ENCODE peak calls at places on chromosomes 12 and 14, in five cellular contexts. V is omental fat pad, P is coronary artery, S is thoracic aorta, H is hepatocyte. Q is an unnamed sample.

GRCh38 chr14:69953266-69953905 is 74.2 kb downstream of the SMOC1 start:
- DNase-seq in V (no peak), P (no peak), S (no peak), H (no peak), Q (no peak)

GRCh38 chr14:70987042-70987441 is 79.8 kb downstream of the PCNX1 start:
- DNase-seq in V (no peak), P (no peak), S (no peak), H (no peak), Q (no peak)

GRCh38 chr12:129226005-129226404 is 372.7 kb downstream of the GLT1D1 start:
- DNase-seq in V (no peak), P (no peak), S (no peak), H (no peak), Q (no peak)

GRCh38 chr12:51307655-51308593 is 16.1 kb downstream of the BIN2 start:
- DNase-seq in V (no peak), P (no peak), S (no peak), H (peak; percentile 64), Q (no peak)

GRCh38 chr12:13194462-13195110 is 1.9 kb upstream of the EMP1 start:
- DNase-seq in V (no peak), P (no peak), S (no peak), H (peak; percentile 72), Q (no peak)

GRCh38 chr12:100229876-100230275 is 29.3 kb downstream of the ACTR6 start:
- DNase-seq in V (no peak), P (no peak), S (no peak), H (peak; percentile 17), Q (no peak)

GRCh38 chr12:62588916-62589315 is 122.3 kb downstream of the MON2 start:
- DNase-seq in V (no peak), P (no peak), S (no peak), H (no peak), Q (no peak)

GRCh38 chr12:13164859-13165577 is 31.5 kb upstream of the EMP1 start:
- DNase-seq in V (no peak), P (no peak), S (no peak), H (no peak), Q (no peak)

GRCh38 chr12:1825382-1826102 is 5.2 kb downstream of the LRTM2 start:
- DNase-seq in V (no peak), P (no peak), S (no peak), H (no peak), Q (no peak)

GRCh38 chr14:61965030-61965745 is 203.0 kb downstream of the SNAPC1 start:
- DNase-seq in V (no peak), P (no peak), S (no peak), H (peak; percentile 8), Q (no peak)

GRCh38 chr12:59937148-59937547 is 341.3 kb downstream of the SLC16A7 start:
- DNase-seq in V (no peak), P (no peak), S (no peak), H (no peak), Q (no peak)

GRCh38 chr12:68253504-68253903 is at the start of gene IL22:
- DNase-seq in V (no peak), P (no peak), S (no peak), H (no peak), Q (no peak)

GRCh38 chr12:53295070-53295890 is at the start of gene PFDN5:
- DNase-seq in V (peak; percentile 59), P (peak; percentile 90), S (peak; percentile 51), H (peak; percentile 93), Q (peak; percentile 75)

GRCh38 chr14:33475623-33476022 is 475.3 kb downstream of the EGLN3 start:
- DNase-seq in V (no peak), P (no peak), S (no peak), H (peak; percentile 44), Q (no peak)
- TF ChIP-seq CTCF in V (no peak), P (no peak), S (no peak), H (peak; percentile 41), Q (no peak)

GRCh38 chr12:32483993-32484392 is 84.6 kb downstream of the FGD4 start:
- DNase-seq in V (no peak), P (no peak), S (no peak), H (no peak), Q (no peak)

GRCh38 chr12:32486158-32486557 is 86.8 kb downstream of the FGD4 start:
- DNase-seq in V (no peak), P (no peak), S (no peak), H (no peak), Q (no peak)

GRCh38 chr12:32488132-32488531 is 88.8 kb downstream of the FGD4 start:
- DNase-seq in V (no peak), P (no peak), S (no peak), H (no peak), Q (no peak)

GRCh38 chr12:32482226-32482625 is 82.9 kb downstream of the FGD4 start:
- DNase-seq in V (no peak), P (no peak), S (no peak), H (no peak), Q (no peak)

DNA sequence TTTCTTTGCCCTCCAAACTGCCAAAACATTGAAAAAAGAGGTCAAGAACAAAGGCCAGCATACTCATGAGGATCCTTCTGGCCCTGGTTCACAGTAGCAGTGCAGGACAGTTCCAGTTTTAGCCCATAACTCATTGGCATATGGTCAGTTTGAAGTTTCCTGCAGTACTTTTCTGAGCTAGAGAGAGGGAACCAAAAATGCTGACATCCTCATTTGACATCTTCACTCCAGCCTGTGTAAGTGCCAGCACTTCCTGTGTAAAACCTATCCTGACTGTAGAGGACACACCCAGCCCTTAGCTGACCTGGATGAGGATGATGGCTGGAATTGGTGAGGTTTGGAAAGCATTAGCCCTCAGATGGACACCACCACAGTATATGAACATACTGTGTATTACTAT is 84.1 kb downstream of the FGD4 start:
- DNase-seq in V (no peak), P (no peak), S (no peak), H (no peak), Q (no peak)
- TF ChIP-seq CTCF in V (no peak), P (no peak), S (no peak), H (no peak), Q (no peak)

GRCh38 chr12:88144037-88144436 is 1.9 kb downstream of the TMTC3 start:
- DNase-seq in V (no peak), P (no peak), S (no peak), H (no peak), Q (no peak)

GRCh38 chr12:88145567-88146347 is 3.6 kb downstream of the TMTC3 start:
- DNase-seq in V (no peak), P (no peak), S (no peak), H (peak; percentile 6), Q (no peak)

GRCh38 chr12:88142610-88142991 is 494 bp downstream of the TMTC3 start:
- DNase-seq in V (no peak), P (no peak), S (peak; percentile 6), H (peak; percentile 39), Q (no peak)

GRCh38 chr12:88141774-88142609 is at the start of the genes CEP290 and TMTC3:
- DNase-seq in V (peak; percentile 76), P (peak; percentile 97), S (peak; percentile 94), H (peak; percentile 98), Q (peak; percentile 81)

GRCh38 chr12:88144546-88145468 is 2.7 kb downstream of the TMTC3 start:
- DNase-seq in V (no peak), P (no peak), S (no peak), H (no peak), Q (no peak)
- TF ChIP-seq CTCF in V (no peak), P (no peak), S (no peak), H (no peak), Q (no peak)

GRCh38 chr12:127711108-127711507 is 555.9 kb upstream of the TMEM132C start:
- DNase-seq in V (no peak), P (no peak), S (no peak), H (no peak), Q (no peak)
- TF ChIP-seq CTCF in V (no peak), P (no peak), S (no peak), H (peak; percentile 34), Q (no peak)

GRCh38 chr12:103540319-103540718 is 44.6 kb upstream of the C12orf42 start:
- DNase-seq in V (no peak), P (no peak), S (no peak), H (no peak), Q (no peak)
- TF ChIP-seq CTCF in V (no peak), P (no peak), S (no peak), H (no peak), Q (no peak)

GRCh38 chr14:102501751-102502315 is 7.7 kb downstream of the ANKRD9 start:
- DNase-seq in V (no peak), P (no peak), S (no peak), H (no peak), Q (no peak)
- TF ChIP-seq CTCF in V (no peak), P (no peak), S (no peak), H (peak; percentile 2), Q (no peak)

GRCh38 chr12:89320735-89321134 is 31.6 kb downstream of the DUSP6 start:
- DNase-seq in V (no peak), P (no peak), S (no peak), H (no peak), Q (no peak)

GRCh38 chr12:89324437-89324836 is 27.9 kb downstream of the DUSP6 start:
- DNase-seq in V (no peak), P (no peak), S (no peak), H (no peak), Q (no peak)

GRCh38 chr12:89325495-89325894 is 26.8 kb downstream of the DUSP6 start:
- DNase-seq in V (no peak), P (no peak), S (no peak), H (no peak), Q (no peak)

GRCh38 chr12:89326260-89327040 is 25.9 kb downstream of the DUSP6 start:
- DNase-seq in V (no peak), P (no peak), S (no peak), H (no peak), Q (no peak)

GRCh38 chr12:89323568-89324218 is 28.6 kb downstream of the DUSP6 start:
- DNase-seq in V (no peak), P (no peak), S (no peak), H (no peak), Q (no peak)
- TF ChIP-seq CTCF in V (no peak), P (no peak), S (no peak), H (no peak), Q (no peak)

Q was measured in activated B cell treated with CpG ODN at 0.5 μM for 24 hours.